ENCODE peak calls at places on chromosomes 4 and X, in eight cellular contexts. J, S, W, O, B, X, N and E are unnamed samples.

GRCh38 chrX:133473451-133473850 is 58.2 kb upstream of the GPC4 start:
- DNase-seq in J (no peak), S (no peak), W (no peak), O (no peak), B (no peak), X (no peak), N (no peak), E (no peak)

GRCh38 chrX:54492340-54492739 is 3.7 kb downstream of the FGD1 start:
- DNase-seq in J (no peak), S (peak), W (no peak), O (no peak), B (no peak), X (no peak), N (no peak), E (no peak)

GRCh38 chrX:46627700-46628405 is 54.3 kb downstream of the CHST7 start:
- DNase-seq in J (no peak), S (peak), W (no peak), O (no peak), B (no peak), X (no peak), N (no peak), E (no peak)

GRCh38 chrX:154840856-154841255 is 6.4 kb upstream of the SMIM9 start:
- DNase-seq in J (peak), S (peak), W (peak), O (peak), B (peak), X (no peak), N (no peak), E (peak)

GRCh38 chr4:112077743-112078142 is 67.5 kb upstream of the FAM241A start:
- DNase-seq in J (no peak), S (no peak), W (no peak), O (no peak), B (no peak), X (no peak), N (no peak), E (no peak)

GRCh38 chr4:108611360-108611759 is 9.0 kb upstream of the RPL34 start:
- DNase-seq in J (no peak), S (no peak), W (no peak), O (no peak), B (no peak), X (no peak), N (no peak), E (no peak)

GRCh38 chr4:86302242-86302641 is 57.6 kb downstream of the MAPK10 start:
- DNase-seq in J (no peak), S (peak), W (no peak), O (peak), B (no peak), X (no peak), N (no peak), E (no peak)

GRCh38 chrX:47514553-47515235 is 31.7 kb upstream of the ZNF41 start:
- DNase-seq in J (no peak), S (no peak), W (no peak), O (no peak), B (no peak), X (no peak), N (no peak), E (no peak)

GRCh38 chr4:79872738-79873137 is 200.3 kb downstream of the ANTXR2 start:
- DNase-seq in J (no peak), S (no peak), W (no peak), O (no peak), B (no peak), X (no peak), N (no peak), E (no peak)

GRCh38 chrX:139949703-139950102 is 15.6 kb downstream of the CXorf66 start:
- DNase-seq in J (no peak), S (no peak), W (no peak), O (no peak), B (no peak), X (no peak), N (no peak), E (no peak)

GRCh38 chrX:24877854-24878650 is 137.7 kb downstream of the ARX start:
- DNase-seq in J (no peak), S (no peak), W (peak), O (peak), B (no peak), X (no peak), N (no peak), E (no peak)

GRCh38 chr4:26022346-26022891 is 108.4 kb downstream of the SMIM20 start:
- DNase-seq in J (no peak), S (peak), W (peak), O (peak), B (no peak), X (no peak), N (no peak), E (no peak)

GRCh38 chrX:24607616-24608015 is 39.5 kb downstream of the PCYT1B start:
- DNase-seq in J (no peak), S (no peak), W (no peak), O (peak), B (no peak), X (no peak), N (no peak), E (peak)

GRCh38 chr4:92483341-92483740 is 179.6 kb downstream of the GRID2 start:
- DNase-seq in J (no peak), S (no peak), W (no peak), O (no peak), B (no peak), X (no peak), N (no peak), E (no peak)

GRCh38 chr4:107743532-107743931 is 23.5 kb upstream of the PAPSS1 start:
- DNase-seq in J (no peak), S (no peak), W (no peak), O (no peak), B (peak), X (no peak), N (no peak), E (no peak)

GRCh38 chr4:181679754-181680153 is 563.4 kb upstream of the TENM3 start:
- DNase-seq in J (no peak), S (no peak), W (no peak), O (no peak), B (no peak), X (no peak), N (no peak), E (no peak)

GRCh38 chr4:108372678-108373077 is 203.9 kb upstream of the LEF1 start:
- DNase-seq in J (no peak), S (no peak), W (no peak), O (no peak), B (no peak), X (no peak), N (no peak), E (no peak)

GRCh38 chr4:8526363-8526855 is 53.8 kb upstream of the GPR78 start:
- DNase-seq in J (no peak), S (no peak), W (no peak), O (no peak), B (no peak), X (no peak), N (no peak), E (no peak)

GRCh38 chr4:99690990-99691389 is 33.4 kb upstream of the C4orf54 start:
- DNase-seq in J (no peak), S (no peak), W (no peak), O (no peak), B (no peak), X (no peak), N (no peak), E (no peak)

GRCh38 chrX:74178536-74178935 is 125.4 kb upstream of the ZCCHC13 start:
- DNase-seq in J (no peak), S (no peak), W (no peak), O (no peak), B (no peak), X (no peak), N (no peak), E (no peak)

GRCh38 chrX:22634081-22634480 is 361.4 kb downstream of the CBLL2 start:
- DNase-seq in J (no peak), S (no peak), W (no peak), O (no peak), B (no peak), X (no peak), N (no peak), E (no peak)

GRCh38 chr4:175419120-175419774 is 392.8 kb downstream of the GPM6A start:
- DNase-seq in J (peak), S (no peak), W (peak), O (peak), B (no peak), X (no peak), N (no peak), E (no peak)

GRCh38 chr4:74671074-74671698 is 123.1 kb downstream of the BTC start:
- DNase-seq in J (peak), S (peak), W (peak), O (peak), B (peak), X (no peak), N (peak), E (peak)

GRCh38 chr4:129998436-129999150 is 902.6 kb downstream of the C4orf33 start:
- DNase-seq in J (no peak), S (no peak), W (no peak), O (no peak), B (no peak), X (no peak), N (no peak), E (no peak)

GRCh38 chr4:87152310-87153061 is 67.9 kb downstream of the KLHL8 start:
- DNase-seq in J (no peak), S (no peak), W (no peak), O (no peak), B (no peak), X (no peak), N (no peak), E (no peak)

GRCh38 chr4:175998782-175999181 is 66.9 kb upstream of the WDR17 start:
- DNase-seq in J (peak), S (no peak), W (no peak), O (no peak), B (no peak), X (no peak), N (peak), E (no peak)

GRCh38 chrX:39212456-39212855 is 411.2 kb downstream of the MID1IP1 start:
- DNase-seq in J (no peak), S (no peak), W (no peak), O (no peak), B (no peak), X (no peak), N (no peak), E (peak)

GRCh38 chr4:152269448-152270191 is 266.3 kb downstream of the FBXW7 start:
- DNase-seq in J (no peak), S (no peak), W (no peak), O (peak), B (no peak), X (no peak), N (no peak), E (no peak)

GRCh38 chr4:67371563-67371962 is 173.7 kb downstream of the CENPC start:
- DNase-seq in J (no peak), S (no peak), W (no peak), O (no peak), B (no peak), X (no peak), N (no peak), E (no peak)

GRCh38 chr4:82555279-82555678 is 6.5 kb downstream of the TMEM150C start:
- DNase-seq in J (no peak), S (no peak), W (no peak), O (no peak), B (no peak), X (no peak), N (no peak), E (peak)

GRCh38 chrX:53263597-53264094 is 17.7 kb downstream of the IQSEC2 start:
- DNase-seq in J (peak), S (peak), W (peak), O (no peak), B (peak), X (no peak), N (no peak), E (peak)

GRCh38 chrX:101429934-101430333 is 21.9 kb downstream of the HNRNPH2 start:
- DNase-seq in J (no peak), S (no peak), W (no peak), O (no peak), B (no peak), X (no peak), N (no peak), E (no peak)

DNA sequence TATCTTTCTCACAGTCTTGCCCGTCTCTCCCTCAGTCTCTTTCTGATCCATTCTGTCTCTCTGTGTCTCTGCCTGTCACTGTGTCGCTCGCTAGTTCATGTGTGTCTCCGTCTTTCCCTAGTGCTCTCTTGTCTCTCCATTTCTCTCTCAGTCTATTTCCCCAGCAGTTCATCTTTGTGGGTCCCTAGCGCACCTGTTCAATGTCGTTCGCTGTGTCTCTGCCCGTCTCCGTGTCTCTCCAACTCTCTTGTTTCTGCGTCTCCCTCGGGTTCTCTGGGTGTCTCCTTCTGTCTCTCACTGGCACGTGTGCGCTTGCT is 1.5 kb downstream of the GPR101 start:
- DNase-seq in J (no peak), S (no peak), W (no peak), O (no peak), B (peak), X (no peak), N (no peak), E (no peak)
- H3K4me3 ChIP-seq in J (no peak), S (peak), W (peak), O (no peak), B (peak), X (peak), N (peak), E (no peak)

DNA sequence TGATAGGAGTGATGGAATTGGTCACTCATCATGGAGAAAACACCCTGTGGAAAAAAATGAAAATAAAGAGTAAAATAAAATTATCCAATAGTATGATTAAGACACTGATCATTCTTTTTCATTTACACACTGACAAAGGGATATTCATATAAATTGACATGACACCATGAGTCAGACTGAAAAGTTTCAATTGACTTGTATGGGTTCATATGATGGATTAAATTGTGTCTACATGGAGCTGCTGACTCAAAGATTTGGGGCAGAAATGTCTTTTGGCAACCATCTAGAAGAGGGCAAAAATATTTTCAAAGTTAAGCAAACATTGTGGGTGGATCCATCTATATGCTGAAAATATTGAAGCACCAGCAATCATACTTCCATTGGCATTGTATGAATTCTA is 153.4 kb upstream of the PPP3CA start:
- DNase-seq in J (no peak), S (no peak), W (no peak), O (no peak), B (no peak), X (no peak), N (no peak), E (no peak)
- TF ChIP-seq MAX in J (no peak), S (no peak), W (no peak), O (no peak), B (no peak), X (no peak), N (no peak), E (no peak)

GRCh38 chr4:174037631-174038030 is 245.8 kb downstream of the FBXO8 start:
- DNase-seq in J (no peak), S (no peak), W (no peak), O (no peak), B (no peak), X (no peak), N (no peak), E (no peak)

GRCh38 chr4:174040287-174040686 is 243.2 kb downstream of the FBXO8 start:
- DNase-seq in J (no peak), S (no peak), W (no peak), O (no peak), B (no peak), X (no peak), N (no peak), E (no peak)

GRCh38 chr4:174045381-174045780 is 238.1 kb downstream of the FBXO8 start:
- DNase-seq in J (no peak), S (no peak), W (no peak), O (no peak), B (no peak), X (no peak), N (no peak), E (no peak)

GRCh38 chr4:174038481-174038880 is 245.0 kb downstream of the FBXO8 start:
- DNase-seq in J (no peak), S (no peak), W (no peak), O (no peak), B (no peak), X (no peak), N (no peak), E (no peak)

DNA sequence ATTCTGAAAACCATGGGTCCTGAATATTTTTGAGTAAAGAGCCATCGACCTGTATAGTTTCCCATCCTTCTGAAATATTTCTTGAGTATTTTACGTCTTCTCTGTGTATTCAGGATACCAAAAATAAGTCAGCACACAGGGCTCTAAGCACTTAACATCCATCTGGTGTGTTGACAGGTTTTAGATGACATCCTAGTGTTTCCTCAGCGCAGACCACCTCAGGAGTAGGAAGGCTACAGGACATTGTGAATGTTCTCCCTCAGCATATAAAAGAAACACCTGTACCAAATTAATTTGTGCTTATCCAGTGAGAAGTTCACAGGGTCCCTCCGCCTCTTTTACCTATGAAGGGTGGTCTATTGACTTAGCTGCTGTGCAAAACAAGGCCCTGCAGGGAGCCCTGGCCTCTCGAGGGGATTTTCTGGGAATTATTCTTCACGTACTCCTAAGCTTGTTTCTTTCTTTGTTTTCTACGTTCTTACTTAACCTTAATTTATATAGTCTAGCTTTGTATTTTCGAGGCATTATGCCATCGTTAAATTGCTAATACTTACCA is 241.8 kb downstream of the FBXO8 start:
- DNase-seq in J (no peak), S (no peak), W (no peak), O (no peak), B (no peak), X (no peak), N (peak), E (no peak)
- TF ChIP-seq POLR2A in J (no peak), S (no peak), W (no peak), O (no peak), B (no peak), X (no peak), N (no peak), E (no peak)

GRCh38 chr4:126958482-126958881 is 674.3 kb upstream of the INTU start:
- DNase-seq in J (no peak), S (no peak), W (no peak), O (no peak), B (no peak), X (no peak), N (no peak), E (no peak)

GRCh38 chr4:126955292-126956191 is 677.2 kb upstream of the INTU start:
- DNase-seq in J (no peak), S (no peak), W (no peak), O (no peak), B (peak), X (no peak), N (no peak), E (no peak)

GRCh38 chr4:126960760-126961159 is 672.0 kb upstream of the INTU start:
- DNase-seq in J (no peak), S (no peak), W (no peak), O (no peak), B (no peak), X (no peak), N (no peak), E (no peak)

GRCh38 chr4:126956192-126956897 is 676.4 kb upstream of the INTU start:
- DNase-seq in J (no peak), S (no peak), W (no peak), O (no peak), B (peak), X (no peak), N (no peak), E (no peak)

GRCh38 chr4:126957555-126958440 is 675.0 kb upstream of the INTU start:
- DNase-seq in J (no peak), S (no peak), W (no peak), O (no peak), B (peak), X (no peak), N (no peak), E (no peak)
- H3K4me3 ChIP-seq in J (no peak), S (no peak), W (no peak), O (no peak), B (peak), X (no peak), N (no peak), E (no peak)

GRCh38 chr4:138047290-138047689 is 194.9 kb downstream of the SLC7A11 start:
- DNase-seq in J (no peak), S (no peak), W (no peak), O (no peak), B (no peak), X (no peak), N (no peak), E (no peak)

GRCh38 chr4:138045036-138045435 is 197.1 kb downstream of the SLC7A11 start:
- DNase-seq in J (no peak), S (no peak), W (no peak), O (no peak), B (no peak), X (no peak), N (no peak), E (no peak)

GRCh38 chr4:138051157-138051556 is 191.0 kb downstream of the SLC7A11 start:
- DNase-seq in J (no peak), S (no peak), W (no peak), O (no peak), B (no peak), X (no peak), N (no peak), E (no peak)

GRCh38 chr4:138050601-138051000 is 191.5 kb downstream of the SLC7A11 start:
- DNase-seq in J (no peak), S (no peak), W (no peak), O (no peak), B (no peak), X (no peak), N (no peak), E (no peak)

DNA sequence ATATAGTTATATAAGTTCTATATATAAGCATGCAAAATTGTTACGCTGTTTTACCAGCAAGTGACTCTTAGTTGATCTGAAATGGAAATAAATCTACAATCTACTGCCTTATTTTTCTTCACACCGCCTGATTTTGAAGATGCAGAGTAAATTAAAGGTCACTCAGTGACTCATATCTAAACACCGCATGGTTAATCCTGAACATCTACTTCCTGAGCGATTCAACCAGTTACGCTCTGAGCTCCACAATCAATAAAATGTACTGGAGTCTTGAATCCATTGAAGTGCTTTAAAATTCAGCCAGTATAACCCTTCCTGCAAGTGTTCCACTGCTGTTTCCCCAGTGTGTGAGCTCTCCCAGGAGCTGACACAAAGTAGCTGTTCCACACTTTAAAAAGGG is 192.8 kb downstream of the SLC7A11 start:
- DNase-seq in J (peak), S (peak), W (no peak), O (no peak), B (no peak), X (no peak), N (no peak), E (no peak)
- TF ChIP-seq MAX in J (peak), S (no peak), W (no peak), O (no peak), B (no peak), X (no peak), N (no peak), E (no peak)

GRCh38 chr4:140150886-140151699 is 2.9 kb downstream of the MAML3 start:
- DNase-seq in J (peak), S (peak), W (peak), O (no peak), B (peak), X (no peak), N (peak), E (peak)
- TF ChIP-seq POLR2A in J (no peak), S (peak), W (peak), O (no peak), B (no peak), X (no peak), N (peak), E (peak)